ENCODE peak calls at places on chromosomes 12 and 14, in five cellular contexts. One of them, this sample, is unnamed.

GRCh38 chr14:75561013-75561432 is 17.4 kb upstream of the FLVCR2 start:
- DNase-seq in MM.1S: peak; percentile 19
- DNase-seq in bronchial epithelial cell: peak; percentile 88
- DNase-seq in IMR-90: peak; percentile 67
- DNase-seq in mucosa of descending colon: peak; percentile 70
- DNase-seq in this sample: no peak

GRCh38 chr12:50642755-50643154 is 121.1 kb upstream of the ATF1 start:
- DNase-seq in IMR-90: no peak
- DNase-seq in MM.1S: no peak
- DNase-seq in bronchial epithelial cell: peak; percentile 93
- DNase-seq in mucosa of descending colon: no peak
- DNase-seq in this sample: no peak

GRCh38 chr14:98290596-98290995 is 981.4 kb downstream of the BCL11B start:
- DNase-seq in mucosa of descending colon: no peak
- DNase-seq in MM.1S: no peak
- DNase-seq in IMR-90: no peak
- DNase-seq in bronchial epithelial cell: peak; percentile 93
- DNase-seq in this sample: no peak

GRCh38 chr12:113063396-113064350 is 7.1 kb downstream of the DTX1 start:
- DNase-seq in mucosa of descending colon: no peak
- DNase-seq in bronchial epithelial cell: no peak
- DNase-seq in IMR-90: no peak
- DNase-seq in MM.1S: no peak
- DNase-seq in this sample: no peak

GRCh38 chr14:55599250-55599879 is 19.4 kb downstream of the KTN1 start:
- DNase-seq in mucosa of descending colon: peak; percentile 79
- DNase-seq in bronchial epithelial cell: no peak
- DNase-seq in IMR-90: no peak
- DNase-seq in MM.1S: no peak
- DNase-seq in this sample: no peak

GRCh38 chr12:69988601-69989194 is 163.7 kb downstream of the MYRFL start:
- DNase-seq in IMR-90: peak; percentile 65
- DNase-seq in MM.1S: no peak
- DNase-seq in bronchial epithelial cell: peak; percentile 49
- DNase-seq in mucosa of descending colon: no peak
- DNase-seq in this sample: no peak

GRCh38 chr12:59193476-59194050 is 273.3 kb upstream of the LRIG3 start:
- DNase-seq in MM.1S: no peak
- DNase-seq in mucosa of descending colon: no peak
- DNase-seq in IMR-90: no peak
- DNase-seq in bronchial epithelial cell: peak; percentile 92
- DNase-seq in this sample: no peak

GRCh38 chr12:12620730-12621315 is 9.1 kb downstream of the CREBL2 start:
- DNase-seq in IMR-90: no peak
- DNase-seq in MM.1S: no peak
- DNase-seq in mucosa of descending colon: no peak
- DNase-seq in bronchial epithelial cell: no peak
- DNase-seq in this sample: no peak

GRCh38 chr12:62686938-62687337 is 220.3 kb downstream of the MON2 start:
- DNase-seq in bronchial epithelial cell: no peak
- DNase-seq in mucosa of descending colon: no peak
- DNase-seq in IMR-90: no peak
- DNase-seq in MM.1S: no peak
- DNase-seq in this sample: no peak

GRCh38 chr14:105168496-105168978 is at the start of gene JAG2:
- DNase-seq in IMR-90: no peak
- DNase-seq in bronchial epithelial cell: peak; percentile 55
- DNase-seq in mucosa of descending colon: no peak
- DNase-seq in MM.1S: peak; percentile 26
- DNase-seq in this sample: no peak

GRCh38 chr12:67141405-67142018 is 127.6 kb upstream of the CAND1 start:
- DNase-seq in mucosa of descending colon: no peak
- DNase-seq in IMR-90: no peak
- DNase-seq in MM.1S: no peak
- DNase-seq in bronchial epithelial cell: peak; percentile 20
- DNase-seq in this sample: no peak

GRCh38 chr14:99982449-99983250 is 82.6 kb upstream of the EVL start:
- DNase-seq in IMR-90: peak; percentile 74
- DNase-seq in MM.1S: peak; percentile 44
- DNase-seq in bronchial epithelial cell: peak; percentile 45
- DNase-seq in mucosa of descending colon: no peak
- DNase-seq in this sample: no peak

GRCh38 chr14:105876158-105876557 is 349.8 kb downstream of the TMEM121 start:
- DNase-seq in bronchial epithelial cell: no peak
- DNase-seq in MM.1S: no peak
- DNase-seq in IMR-90: no peak
- DNase-seq in mucosa of descending colon: no peak
- DNase-seq in this sample: no peak

GRCh38 chr14:52730708-52731111 is 744 bp downstream of the STYX start:
- DNase-seq in MM.1S: no peak
- DNase-seq in bronchial epithelial cell: peak; percentile 27
- DNase-seq in mucosa of descending colon: no peak
- DNase-seq in IMR-90: no peak
- DNase-seq in this sample: no peak

GRCh38 chr14:96564389-96564788 is 62.2 kb downstream of the PAPOLA start:
- DNase-seq in MM.1S: no peak
- DNase-seq in mucosa of descending colon: no peak
- DNase-seq in bronchial epithelial cell: no peak
- DNase-seq in IMR-90: no peak
- DNase-seq in this sample: no peak

GRCh38 chr12:2523317-2523716 is 271.5 kb upstream of the FKBP4 start:
- DNase-seq in IMR-90: no peak
- DNase-seq in mucosa of descending colon: no peak
- DNase-seq in bronchial epithelial cell: no peak
- DNase-seq in MM.1S: no peak
- DNase-seq in this sample: no peak

GRCh38 chr12:2523881-2524561 is 270.7 kb upstream of the FKBP4 start:
- DNase-seq in MM.1S: no peak
- DNase-seq in IMR-90: no peak
- DNase-seq in bronchial epithelial cell: no peak
- DNase-seq in mucosa of descending colon: no peak
- DNase-seq in this sample: no peak

GRCh38 chr12:2526371-2526770 is 268.4 kb upstream of the FKBP4 start:
- DNase-seq in mucosa of descending colon: no peak
- DNase-seq in bronchial epithelial cell: no peak
- DNase-seq in IMR-90: no peak
- DNase-seq in MM.1S: no peak
- DNase-seq in this sample: no peak

GRCh38 chr12:2531371-2531770 is 263.4 kb upstream of the FKBP4 start:
- DNase-seq in IMR-90: peak; percentile 8
- DNase-seq in MM.1S: no peak
- DNase-seq in bronchial epithelial cell: no peak
- DNase-seq in mucosa of descending colon: no peak
- DNase-seq in this sample: no peak

DNA sequence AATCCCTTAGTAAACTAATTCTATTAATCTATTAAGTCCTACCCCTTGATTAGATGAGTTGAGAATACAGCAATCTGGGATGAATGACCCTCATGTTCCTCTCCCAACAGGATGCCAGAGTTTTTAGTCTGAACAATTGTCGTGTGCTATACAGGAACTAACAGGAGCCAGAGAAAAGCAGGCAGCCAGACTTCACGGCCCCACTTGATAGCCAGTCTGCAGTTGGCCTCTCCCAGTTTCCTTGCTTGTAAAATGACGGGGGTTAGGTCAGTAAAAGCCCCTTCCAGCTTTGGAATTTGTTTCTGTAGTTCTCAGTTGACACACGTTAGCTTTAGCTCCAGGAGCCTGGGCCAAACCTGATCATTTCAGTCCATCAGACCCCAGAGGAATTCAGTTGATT is 266.8 kb upstream of the FKBP4 start:
- DNase-seq in mucosa of descending colon: no peak
- DNase-seq in MM.1S: no peak
- DNase-seq in bronchial epithelial cell: no peak
- DNase-seq in IMR-90: no peak
- DNase-seq in this sample: no peak
- TF ChIP-seq CTCF in mucosa of descending colon: no peak
- TF ChIP-seq CTCF in MM.1S: no peak
- TF ChIP-seq CTCF in bronchial epithelial cell: no peak
- TF ChIP-seq CTCF in IMR-90: no peak
- TF ChIP-seq CTCF in this sample: no peak

GRCh38 chr12:54020587-54020969 is 7.7 kb upstream of the HOXC6 start:
- DNase-seq in IMR-90: no peak
- DNase-seq in bronchial epithelial cell: no peak
- DNase-seq in mucosa of descending colon: no peak
- DNase-seq in MM.1S: no peak
- DNase-seq in this sample: no peak

GRCh38 chr12:54019111-54019811 is 9.0 kb upstream of the HOXC6 start:
- DNase-seq in MM.1S: no peak
- DNase-seq in bronchial epithelial cell: no peak
- DNase-seq in mucosa of descending colon: no peak
- DNase-seq in IMR-90: no peak
- DNase-seq in this sample: no peak

GRCh38 chr12:54021432-54022013 is 6.7 kb upstream of the HOXC6 start:
- DNase-seq in bronchial epithelial cell: peak; percentile 6
- DNase-seq in MM.1S: no peak
- DNase-seq in mucosa of descending colon: no peak
- DNase-seq in IMR-90: no peak
- DNase-seq in this sample: peak; percentile 64

GRCh38 chr12:54019924-54020586 is 8.2 kb upstream of the HOXC6 start:
- DNase-seq in MM.1S: no peak
- DNase-seq in mucosa of descending colon: no peak
- DNase-seq in bronchial epithelial cell: no peak
- DNase-seq in IMR-90: no peak
- DNase-seq in this sample: no peak

GRCh38 chr12:54021006-54021405 is 7.2 kb upstream of the HOXC6 start:
- DNase-seq in MM.1S: no peak
- DNase-seq in IMR-90: no peak
- DNase-seq in mucosa of descending colon: no peak
- DNase-seq in bronchial epithelial cell: no peak
- DNase-seq in this sample: no peak
- H3K4me3 ChIP-seq in MM.1S: no peak overlapping the region
- H3K4me3 ChIP-seq in IMR-90: no peak overlapping the region
- H3K4me3 ChIP-seq in mucosa of descending colon: no peak overlapping the region
- H3K4me3 ChIP-seq in bronchial epithelial cell: no peak overlapping the region
- H3K4me3 ChIP-seq in this sample: no peak overlapping the region

GRCh38 chr12:78186670-78187069 is 356.0 kb downstream of the NAV3 start:
- DNase-seq in MM.1S: no peak
- DNase-seq in bronchial epithelial cell: no peak
- DNase-seq in mucosa of descending colon: no peak
- DNase-seq in IMR-90: no peak
- DNase-seq in this sample: no peak
- H3K36me3 ChIP-seq in MM.1S: no peaks in the 10 kb centered on the region
- H3K36me3 ChIP-seq in bronchial epithelial cell: no peaks in the 10 kb centered on the region
- H3K36me3 ChIP-seq in mucosa of descending colon: no peaks in the 10 kb centered on the region
- H3K36me3 ChIP-seq in IMR-90: peaks cover 2% of the 10 kb centered on the region
- H3K36me3 ChIP-seq in this sample: no peaks in the 10 kb centered on the region

DNA sequence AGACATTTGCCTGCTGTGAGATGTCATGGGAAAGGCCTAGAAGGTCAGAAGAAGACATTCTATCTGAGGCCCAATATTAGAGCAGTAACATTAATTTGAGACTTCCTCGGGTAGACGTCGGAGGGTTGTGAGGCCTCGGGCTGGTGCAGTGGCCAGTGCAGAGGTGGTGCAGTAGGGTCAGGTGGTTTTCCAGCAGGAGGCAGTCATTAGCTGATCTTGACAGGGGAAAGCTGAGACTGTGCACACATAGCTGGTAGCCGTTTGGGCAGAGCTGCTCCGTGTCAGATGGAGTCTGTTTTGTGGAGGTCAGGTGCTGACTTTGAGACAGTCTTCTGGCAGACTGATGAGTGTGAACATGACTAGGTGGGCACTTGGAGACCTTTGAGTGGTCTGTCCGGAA is 65.7 kb upstream of the ASPG start:
- DNase-seq in IMR-90: no peak
- DNase-seq in bronchial epithelial cell: no peak
- DNase-seq in mucosa of descending colon: no peak
- DNase-seq in MM.1S: no peak
- DNase-seq in this sample: no peak
- TF ChIP-seq CTCF in IMR-90: no peak
- TF ChIP-seq CTCF in bronchial epithelial cell: no peak
- TF ChIP-seq CTCF in mucosa of descending colon: no peak
- TF ChIP-seq CTCF in MM.1S: no peak
- TF ChIP-seq CTCF in this sample: no peak

DNA sequence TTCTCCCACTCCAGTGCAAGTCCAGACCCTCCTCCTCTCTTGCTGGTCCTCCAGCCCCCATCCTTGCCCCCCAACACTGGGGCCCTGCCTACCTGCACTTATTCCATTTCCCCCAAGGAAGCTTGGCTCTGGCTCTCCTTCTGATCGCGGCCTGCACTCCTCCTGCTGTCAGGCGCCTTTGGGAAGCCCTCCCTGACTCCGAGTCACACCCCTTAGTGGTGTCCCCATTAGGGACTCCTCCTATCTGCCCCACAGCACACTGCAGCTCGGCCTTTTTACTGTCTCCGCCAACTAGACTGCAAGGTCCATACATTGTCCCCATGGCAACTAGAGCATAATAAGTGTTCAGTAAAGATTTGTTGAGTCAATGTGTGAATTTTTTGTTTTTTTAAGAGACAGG is 32.9 kb downstream of the FIGNL2 start:
- DNase-seq in MM.1S: no peak
- DNase-seq in IMR-90: no peak
- DNase-seq in bronchial epithelial cell: no peak
- DNase-seq in mucosa of descending colon: no peak
- DNase-seq in this sample: no peak
- H3K4me3 ChIP-seq in MM.1S: no peak overlapping the region
- H3K4me3 ChIP-seq in IMR-90: no peak overlapping the region
- H3K4me3 ChIP-seq in bronchial epithelial cell: no peak overlapping the region
- H3K4me3 ChIP-seq in mucosa of descending colon: no peak overlapping the region
- H3K4me3 ChIP-seq in this sample: no peak overlapping the region

GRCh38 chr12:124470139-124470538 is 97.3 kb downstream of the NCOR2 start:
- DNase-seq in bronchial epithelial cell: no peak
- DNase-seq in MM.1S: no peak
- DNase-seq in mucosa of descending colon: no peak
- DNase-seq in IMR-90: no peak
- DNase-seq in this sample: no peak

GRCh38 chr12:124466200-124467128 is 100.9 kb downstream of the NCOR2 start:
- DNase-seq in MM.1S: no peak
- DNase-seq in bronchial epithelial cell: no peak
- DNase-seq in mucosa of descending colon: peak; percentile 89
- DNase-seq in IMR-90: peak; percentile 16
- DNase-seq in this sample: peak; percentile 93

GRCh38 chr12:124470806-124471205 is 96.6 kb downstream of the NCOR2 start:
- DNase-seq in MM.1S: no peak
- DNase-seq in bronchial epithelial cell: no peak
- DNase-seq in IMR-90: no peak
- DNase-seq in mucosa of descending colon: peak; percentile 28
- DNase-seq in this sample: no peak

GRCh38 chr12:124471828-124472227 is 95.6 kb downstream of the NCOR2 start:
- DNase-seq in mucosa of descending colon: no peak
- DNase-seq in bronchial epithelial cell: no peak
- DNase-seq in IMR-90: no peak
- DNase-seq in MM.1S: no peak
- DNase-seq in this sample: no peak

GRCh38 chr12:124469193-124469888 is 98.1 kb downstream of the NCOR2 start:
- DNase-seq in MM.1S: no peak
- DNase-seq in mucosa of descending colon: peak; percentile 30
- DNase-seq in bronchial epithelial cell: no peak
- DNase-seq in IMR-90: no peak
- DNase-seq in this sample: no peak
- H3K36me3 ChIP-seq in MM.1S: no peaks in the 10 kb centered on the region
- H3K36me3 ChIP-seq in mucosa of descending colon: no peaks in the 10 kb centered on the region
- H3K36me3 ChIP-seq in bronchial epithelial cell: peaks cover 31% of the 10 kb centered on the region
- H3K36me3 ChIP-seq in IMR-90: peaks cover 67% of the 10 kb centered on the region
- H3K36me3 ChIP-seq in this sample: peaks cover 37% of the 10 kb centered on the region